ENCODE peak calls at places on chromosomes 16 and 17, in six cellular contexts. One of them, this sample, is unnamed.

GRCh38 chr17:64441772-64442549 is 7.0 kb upstream of the MILR1 start:
- DNase-seq in esophagus squamous epithelium: no peak
- DNase-seq in glutamatergic neuron: no peak
- DNase-seq in psoas muscle: no peak
- DNase-seq in cardiac muscle cell: no peak
- DNase-seq in fibroblast of lung: peak
- DNase-seq in this sample: no peak

GRCh38 chr17:2122641-2123302 is 67.9 kb downstream of the HIC1 start:
- DNase-seq in cardiac muscle cell: no peak
- DNase-seq in fibroblast of lung: peak
- DNase-seq in glutamatergic neuron: no peak
- DNase-seq in esophagus squamous epithelium: no peak
- DNase-seq in psoas muscle: peak
- DNase-seq in this sample: no peak

GRCh38 chr17:3763777-3764170 is 37.2 kb downstream of the ITGAE start:
- DNase-seq in cardiac muscle cell: no peak
- DNase-seq in psoas muscle: no peak
- DNase-seq in fibroblast of lung: peak
- DNase-seq in glutamatergic neuron: no peak
- DNase-seq in esophagus squamous epithelium: no peak
- DNase-seq in this sample: no peak

GRCh38 chr17:4215882-4216411 is 47.8 kb downstream of the ANKFY1 start:
- DNase-seq in cardiac muscle cell: no peak
- DNase-seq in glutamatergic neuron: peak
- DNase-seq in fibroblast of lung: no peak
- DNase-seq in psoas muscle: no peak
- DNase-seq in esophagus squamous epithelium: no peak
- DNase-seq in this sample: no peak

GRCh38 chr16:89039756-89040155 is 53.9 kb upstream of the ACSF3 start:
- DNase-seq in esophagus squamous epithelium: no peak
- DNase-seq in cardiac muscle cell: no peak
- DNase-seq in glutamatergic neuron: peak
- DNase-seq in fibroblast of lung: no peak
- DNase-seq in psoas muscle: peak
- DNase-seq in this sample: no peak

GRCh38 chr16:5042574-5043171 is 8.9 kb upstream of the NAGPA start:
- DNase-seq in glutamatergic neuron: no peak
- DNase-seq in psoas muscle: no peak
- DNase-seq in esophagus squamous epithelium: no peak
- DNase-seq in cardiac muscle cell: peak
- DNase-seq in fibroblast of lung: peak
- DNase-seq in this sample: no peak

GRCh38 chr17:13518271-13519000 is 83.3 kb downstream of the HS3ST3A1 start:
- DNase-seq in psoas muscle: no peak
- DNase-seq in glutamatergic neuron: no peak
- DNase-seq in esophagus squamous epithelium: no peak
- DNase-seq in fibroblast of lung: peak
- DNase-seq in cardiac muscle cell: no peak
- DNase-seq in this sample: no peak

GRCh38 chr17:42679001-42679491 is 2.3 kb upstream of the PLEKHH3 start:
- DNase-seq in esophagus squamous epithelium: no peak
- DNase-seq in fibroblast of lung: peak
- DNase-seq in glutamatergic neuron: no peak
- DNase-seq in cardiac muscle cell: peak
- DNase-seq in psoas muscle: no peak
- DNase-seq in this sample: peak

GRCh38 chr17:8788998-8789397 is 10.2 kb downstream of the MFSD6L start:
- DNase-seq in esophagus squamous epithelium: no peak
- DNase-seq in cardiac muscle cell: no peak
- DNase-seq in fibroblast of lung: no peak
- DNase-seq in psoas muscle: no peak
- DNase-seq in glutamatergic neuron: no peak
- DNase-seq in this sample: no peak

GRCh38 chr17:77535892-77536291 is 395.1 kb downstream of the SEC14L1 start:
- DNase-seq in psoas muscle: no peak
- DNase-seq in esophagus squamous epithelium: no peak
- DNase-seq in fibroblast of lung: no peak
- DNase-seq in glutamatergic neuron: no peak
- DNase-seq in cardiac muscle cell: no peak
- DNase-seq in this sample: no peak

GRCh38 chr17:45667591-45668171 is 116.4 kb upstream of the CRHR1 start:
- DNase-seq in glutamatergic neuron: no peak
- DNase-seq in esophagus squamous epithelium: no peak
- DNase-seq in fibroblast of lung: no peak
- DNase-seq in psoas muscle: no peak
- DNase-seq in cardiac muscle cell: no peak
- DNase-seq in this sample: no peak

GRCh38 chr17:8122391-8122922 is 1.4 kb downstream of the HES7 start:
- DNase-seq in cardiac muscle cell: peak
- DNase-seq in glutamatergic neuron: peak
- DNase-seq in psoas muscle: no peak
- DNase-seq in esophagus squamous epithelium: no peak
- DNase-seq in fibroblast of lung: peak
- DNase-seq in this sample: no peak

GRCh38 chr17:48131216-48131824 is 23.8 kb downstream of the SNX11 start:
- DNase-seq in glutamatergic neuron: peak
- DNase-seq in fibroblast of lung: peak
- DNase-seq in esophagus squamous epithelium: no peak
- DNase-seq in psoas muscle: no peak
- DNase-seq in cardiac muscle cell: peak
- DNase-seq in this sample: peak

GRCh38 chr16:85746431-85747227 is 4.3 kb downstream of the C16orf74 start:
- DNase-seq in esophagus squamous epithelium: no peak
- DNase-seq in fibroblast of lung: peak
- DNase-seq in psoas muscle: no peak
- DNase-seq in glutamatergic neuron: no peak
- DNase-seq in cardiac muscle cell: no peak
- DNase-seq in this sample: peak

GRCh38 chr16:16050106-16050505 is 100.7 kb downstream of the ABCC1 start:
- DNase-seq in esophagus squamous epithelium: no peak
- DNase-seq in glutamatergic neuron: no peak
- DNase-seq in psoas muscle: no peak
- DNase-seq in fibroblast of lung: no peak
- DNase-seq in cardiac muscle cell: no peak
- DNase-seq in this sample: no peak

GRCh38 chr16:16045311-16045710 is 95.9 kb downstream of the ABCC1 start:
- DNase-seq in psoas muscle: no peak
- DNase-seq in cardiac muscle cell: no peak
- DNase-seq in fibroblast of lung: no peak
- DNase-seq in esophagus squamous epithelium: no peak
- DNase-seq in glutamatergic neuron: no peak
- DNase-seq in this sample: no peak

GRCh38 chr16:16045879-16046278 is 96.5 kb downstream of the ABCC1 start:
- DNase-seq in psoas muscle: no peak
- DNase-seq in glutamatergic neuron: peak
- DNase-seq in fibroblast of lung: no peak
- DNase-seq in cardiac muscle cell: peak
- DNase-seq in esophagus squamous epithelium: no peak
- DNase-seq in this sample: no peak

GRCh38 chr16:16048904-16049582 is 99.6 kb downstream of the ABCC1 start:
- DNase-seq in glutamatergic neuron: no peak
- DNase-seq in cardiac muscle cell: no peak
- DNase-seq in fibroblast of lung: no peak
- DNase-seq in psoas muscle: no peak
- DNase-seq in esophagus squamous epithelium: no peak
- DNase-seq in this sample: no peak

DNA sequence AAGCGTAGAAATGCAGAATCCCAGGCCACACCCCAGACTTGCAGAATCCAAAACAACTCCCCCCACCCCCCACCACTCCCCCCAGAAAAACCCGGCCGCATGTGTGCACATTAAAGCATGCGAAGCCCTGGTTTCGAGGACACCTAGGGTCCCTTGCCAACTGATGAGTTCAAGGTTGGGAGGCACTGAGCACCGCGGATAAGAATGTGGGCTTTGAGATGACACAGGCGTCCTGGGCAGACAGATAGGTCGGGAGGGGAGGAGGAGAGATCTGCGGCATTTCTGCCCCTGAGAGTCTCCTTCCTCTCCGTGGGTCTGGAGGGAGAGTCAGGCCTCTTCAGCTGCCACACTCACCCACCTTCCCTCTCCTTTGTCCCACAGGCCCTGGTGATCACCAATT is 98.3 kb downstream of the ABCC1 start:
- DNase-seq in glutamatergic neuron: no peak
- DNase-seq in psoas muscle: no peak
- DNase-seq in fibroblast of lung: no peak
- DNase-seq in cardiac muscle cell: no peak
- DNase-seq in esophagus squamous epithelium: no peak
- DNase-seq in this sample: no peak
- TF ChIP-seq CTCF in glutamatergic neuron: no peak
- TF ChIP-seq CTCF in psoas muscle: no peak
- TF ChIP-seq CTCF in fibroblast of lung: no peak
- TF ChIP-seq CTCF in cardiac muscle cell: no peak
- TF ChIP-seq CTCF in esophagus squamous epithelium: no peak
- TF ChIP-seq CTCF in this sample: no peak

GRCh38 chr16:87958632-87959031 is 7.4 kb downstream of the BANP start:
- DNase-seq in psoas muscle: no peak
- DNase-seq in esophagus squamous epithelium: no peak
- DNase-seq in cardiac muscle cell: no peak
- DNase-seq in glutamatergic neuron: no peak
- DNase-seq in fibroblast of lung: no peak
- DNase-seq in this sample: no peak

GRCh38 chr16:87957296-87958069 is 6.2 kb downstream of the BANP start:
- DNase-seq in glutamatergic neuron: no peak
- DNase-seq in fibroblast of lung: no peak
- DNase-seq in esophagus squamous epithelium: no peak
- DNase-seq in cardiac muscle cell: no peak
- DNase-seq in psoas muscle: no peak
- DNase-seq in this sample: no peak

GRCh38 chr16:87955302-87956168 is 4.3 kb downstream of the BANP start:
- DNase-seq in psoas muscle: no peak
- DNase-seq in cardiac muscle cell: no peak
- DNase-seq in fibroblast of lung: peak
- DNase-seq in glutamatergic neuron: no peak
- DNase-seq in esophagus squamous epithelium: no peak
- DNase-seq in this sample: no peak

GRCh38 chr16:87956169-87956770 is 5.0 kb downstream of the BANP start:
- DNase-seq in psoas muscle: no peak
- DNase-seq in cardiac muscle cell: peak
- DNase-seq in glutamatergic neuron: peak
- DNase-seq in fibroblast of lung: peak
- DNase-seq in esophagus squamous epithelium: no peak
- DNase-seq in this sample: no peak

GRCh38 chr16:87956771-87957279 is 5.6 kb downstream of the BANP start:
- DNase-seq in glutamatergic neuron: peak
- DNase-seq in cardiac muscle cell: no peak
- DNase-seq in esophagus squamous epithelium: no peak
- DNase-seq in fibroblast of lung: peak
- DNase-seq in psoas muscle: no peak
- DNase-seq in this sample: no peak
- TF ChIP-seq CTCF in glutamatergic neuron: peak
- TF ChIP-seq CTCF in cardiac muscle cell: peak
- TF ChIP-seq CTCF in esophagus squamous epithelium: no peak
- TF ChIP-seq CTCF in fibroblast of lung: peak
- TF ChIP-seq CTCF in psoas muscle: no peak
- TF ChIP-seq CTCF in this sample: no peak

DNA sequence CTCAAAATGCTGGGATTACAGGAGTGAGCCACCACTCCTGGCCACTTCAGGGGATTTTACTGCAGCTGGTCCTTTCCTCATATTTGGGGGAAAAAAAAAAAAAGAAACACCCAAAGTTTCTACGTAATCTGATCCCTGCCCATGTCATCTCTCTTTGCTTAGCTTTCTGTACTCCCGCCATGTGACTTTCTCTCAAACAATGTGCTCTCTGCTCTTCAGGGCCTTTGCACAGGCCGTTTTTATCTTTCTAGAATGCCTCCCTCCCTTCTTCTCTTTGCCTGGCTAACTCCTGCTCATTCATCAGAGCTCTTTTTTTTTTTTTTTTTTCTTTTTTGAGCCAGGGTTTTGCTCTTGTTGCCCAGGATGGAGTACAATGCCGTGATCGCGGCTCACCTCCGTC is 4.9 kb upstream of the HDAC5 start:
- DNase-seq in cardiac muscle cell: no peak
- DNase-seq in fibroblast of lung: no peak
- DNase-seq in psoas muscle: no peak
- DNase-seq in glutamatergic neuron: no peak
- DNase-seq in esophagus squamous epithelium: no peak
- DNase-seq in this sample: no peak
- TF ChIP-seq CTCF in cardiac muscle cell: no peak
- TF ChIP-seq CTCF in fibroblast of lung: no peak
- TF ChIP-seq CTCF in psoas muscle: no peak
- TF ChIP-seq CTCF in glutamatergic neuron: no peak
- TF ChIP-seq CTCF in esophagus squamous epithelium: no peak
- TF ChIP-seq CTCF in this sample: no peak

GRCh38 chr16:67278773-67279295 is 498 bp upstream of the PLEKHG4 start:
- DNase-seq in cardiac muscle cell: no peak
- DNase-seq in fibroblast of lung: no peak
- DNase-seq in esophagus squamous epithelium: no peak
- DNase-seq in glutamatergic neuron: no peak
- DNase-seq in psoas muscle: peak
- DNase-seq in this sample: peak
- TF ChIP-seq CTCF in cardiac muscle cell: peak
- TF ChIP-seq CTCF in fibroblast of lung: peak
- TF ChIP-seq CTCF in esophagus squamous epithelium: peak
- TF ChIP-seq CTCF in glutamatergic neuron: no peak
- TF ChIP-seq CTCF in psoas muscle: no peak
- TF ChIP-seq CTCF in this sample: no peak

DNA sequence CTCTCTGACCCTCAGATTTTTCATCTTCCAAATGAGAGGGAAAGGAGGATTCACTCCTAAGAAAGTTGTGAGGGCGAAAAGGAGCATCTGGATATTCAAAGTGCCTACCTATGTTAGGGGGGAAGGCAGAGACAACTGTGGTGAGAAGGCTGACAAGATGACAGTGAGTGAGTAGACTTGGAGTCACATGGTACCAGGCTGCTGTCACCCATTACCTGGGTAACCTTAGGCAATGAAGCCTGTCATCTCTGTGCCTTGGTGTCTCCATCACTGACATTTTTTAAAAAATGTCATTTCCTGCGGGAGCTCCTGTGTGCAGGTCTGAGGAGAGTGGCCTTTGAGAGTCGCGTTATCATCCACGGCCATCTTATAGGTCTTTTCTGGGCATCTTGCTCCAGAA is 124.0 kb downstream of the MAF start:
- DNase-seq in esophagus squamous epithelium: no peak
- DNase-seq in fibroblast of lung: no peak
- DNase-seq in psoas muscle: no peak
- DNase-seq in cardiac muscle cell: no peak
- DNase-seq in glutamatergic neuron: no peak
- DNase-seq in this sample: no peak
- TF ChIP-seq CTCF in esophagus squamous epithelium: no peak
- TF ChIP-seq CTCF in fibroblast of lung: no peak
- TF ChIP-seq CTCF in psoas muscle: no peak
- TF ChIP-seq CTCF in cardiac muscle cell: no peak
- TF ChIP-seq CTCF in glutamatergic neuron: no peak
- TF ChIP-seq CTCF in this sample: no peak